ENCODE peak calls at places on chromosomes 16 and 17, in ten cellular contexts. A, O, F, B, D, H, T, Y, S and M are unnamed samples.

GRCh38 chr17:29929006-29929543 is 953 bp downstream of the SSH2 start:
- DNase-seq in A (no peak), O (no peak), F (peak), B (peak), D (peak), H (peak), T (peak), Y (no peak), S (peak), M (no peak)

GRCh38 chr16:66406534-66407368 is 20.3 kb upstream of the BEAN1 start:
- DNase-seq in A (peak), O (peak), F (peak), B (peak), D (peak), H (peak), T (peak), Y (peak), S (peak), M (peak)

GRCh38 chr16:1687427-1688316 is 9.6 kb downstream of the JPT2 start:
- DNase-seq in A (no peak), O (no peak), F (no peak), B (no peak), D (no peak), H (no peak), T (no peak), Y (no peak), S (no peak), M (no peak)

GRCh38 chr16:66750279-66751134 is 902 bp downstream of the DYNC1LI2 start:
- DNase-seq in A (no peak), O (peak), F (peak), B (no peak), D (no peak), H (no peak), T (no peak), Y (no peak), S (no peak), M (no peak)

GRCh38 chr16:8583199-8583598 is 7.1 kb downstream of the TMEM114 start:
- DNase-seq in A (no peak), O (no peak), F (peak), B (no peak), D (no peak), H (no peak), T (no peak), Y (no peak), S (no peak), M (no peak)

GRCh38 chr17:65592131-65592965 is 30.9 kb upstream of the AXIN2 start:
- DNase-seq in A (no peak), O (no peak), F (no peak), B (no peak), D (no peak), H (no peak), T (no peak), Y (no peak), S (no peak), M (no peak)

GRCh38 chr16:74868501-74868900 is 93.9 kb upstream of the FA2H start:
- DNase-seq in A (no peak), O (no peak), F (peak), B (no peak), D (no peak), H (peak), T (peak), Y (no peak), S (peak), M (no peak)

GRCh38 chr17:14515015-14515414 is 214.1 kb downstream of the HS3ST3B1 start:
- DNase-seq in A (no peak), O (no peak), F (peak), B (no peak), D (no peak), H (no peak), T (peak), Y (no peak), S (no peak), M (no peak)

GRCh38 chr16:51753382-51753781 is 602.3 kb upstream of the SALL1 start:
- DNase-seq in A (no peak), O (no peak), F (no peak), B (no peak), D (no peak), H (no peak), T (no peak), Y (no peak), S (no peak), M (no peak)

GRCh38 chr17:5209396-5209795 is 17.7 kb upstream of the ZNF594 start:
- DNase-seq in A (no peak), O (no peak), F (peak), B (no peak), D (no peak), H (no peak), T (no peak), Y (no peak), S (no peak), M (no peak)

GRCh38 chr17:42422958-42423712 is at the start of gene CAVIN1:
- DNase-seq in A (peak), O (peak), F (peak), B (peak), D (peak), H (peak), T (peak), Y (no peak), S (peak), M (peak)

GRCh38 chr17:44314869-44315661 is 6.7 kb downstream of the RUNDC3A start:
- DNase-seq in A (no peak), O (peak), F (no peak), B (peak), D (peak), H (peak), T (peak), Y (no peak), S (peak), M (no peak)

GRCh38 chr16:85334718-85335583 is 222.7 kb upstream of the CIBAR2 start:
- DNase-seq in A (no peak), O (no peak), F (peak), B (peak), D (peak), H (peak), T (peak), Y (no peak), S (peak), M (no peak)
- TF ChIP-seq CTCF in A (no peak), O (no peak), F (no peak), B (peak), D (no peak), H (no peak), T (peak), Y (no peak), S (peak), M (no peak)

GRCh38 chr17:55303701-55304145 is 39.0 kb downstream of the HLF start:
- DNase-seq in A (no peak), O (no peak), F (peak), B (no peak), D (no peak), H (no peak), T (no peak), Y (no peak), S (no peak), M (no peak)
- TF ChIP-seq CTCF in A (no peak), O (no peak), F (peak), B (peak), D (no peak), H (no peak), T (no peak), Y (no peak), S (no peak), M (no peak)

DNA sequence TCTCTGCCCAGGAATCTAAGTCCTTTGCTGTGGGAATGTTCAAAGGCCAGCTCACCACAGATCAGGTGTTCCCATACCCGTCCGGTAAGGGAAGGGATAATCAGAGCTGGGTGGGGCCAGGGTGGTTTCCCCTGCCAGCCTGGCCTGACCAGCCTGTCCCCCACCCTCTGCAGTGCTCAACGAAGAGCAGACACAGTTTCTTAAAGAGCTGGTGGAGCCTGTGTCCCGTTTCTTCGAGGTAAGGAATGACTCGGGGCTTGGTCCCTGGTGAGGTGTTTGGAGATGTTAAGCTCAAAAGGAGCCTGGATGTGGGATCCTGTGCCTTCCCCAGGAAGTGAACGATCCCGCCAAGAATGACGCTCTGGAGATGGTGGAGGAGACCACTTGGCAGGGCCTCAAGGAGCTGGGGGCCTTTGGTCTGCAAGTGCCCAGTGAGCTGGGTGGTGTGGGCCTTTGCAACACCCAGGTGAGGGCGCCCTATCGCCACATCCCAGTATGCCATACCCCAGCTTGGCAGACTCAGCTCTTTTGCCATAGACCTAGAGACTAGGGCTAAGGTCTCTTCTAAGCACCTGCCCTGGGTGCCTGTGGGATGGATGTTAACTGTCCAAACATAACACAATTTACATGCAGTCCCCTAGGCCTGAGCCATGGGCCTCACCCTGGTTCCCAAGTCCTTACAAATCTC is 999 bp downstream of the ACADVL start:
- DNase-seq in A (peak), O (peak), F (peak), B (peak), D (peak), H (peak), T (peak), Y (no peak), S (peak), M (no peak)
- TF ChIP-seq CTCF in A (no peak), O (peak), F (peak), B (peak), D (no peak), H (no peak), T (peak), Y (no peak), S (peak), M (peak)

DNA sequence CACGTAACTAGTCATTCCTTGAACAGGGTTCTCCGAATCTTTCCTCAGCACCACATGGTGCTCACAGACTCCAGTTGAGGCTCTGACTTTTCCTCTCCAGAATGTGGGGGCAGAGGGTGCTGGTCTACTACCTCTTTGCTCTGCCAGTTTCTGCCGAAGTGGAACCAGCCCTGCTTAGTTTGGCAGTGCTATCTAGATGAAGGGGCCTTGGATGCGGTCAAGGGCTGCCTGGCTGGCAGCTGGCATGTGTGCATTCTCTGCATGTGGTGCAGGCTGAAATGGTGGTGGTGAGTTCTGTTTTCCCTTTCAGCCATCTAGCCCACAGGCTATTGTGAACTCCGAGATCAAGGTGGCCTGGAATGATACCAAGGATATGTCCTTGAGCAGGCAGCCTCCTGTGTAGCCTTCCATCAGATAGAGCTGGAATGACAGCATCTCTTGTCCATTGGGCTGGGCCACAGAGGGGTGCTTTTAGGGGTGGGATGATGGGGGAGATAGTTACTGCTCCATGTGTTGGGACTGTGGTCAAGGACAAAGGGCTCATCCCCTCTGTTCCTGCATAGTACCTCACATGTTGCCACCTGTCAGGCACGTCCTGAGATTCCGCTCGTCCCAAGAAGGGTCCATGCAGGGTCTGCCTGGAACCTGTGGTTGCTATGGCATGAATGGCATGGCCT is 2.0 kb downstream of the DYNLL2 start:
- DNase-seq in A (no peak), O (no peak), F (no peak), B (no peak), D (no peak), H (no peak), T (no peak), Y (no peak), S (no peak), M (peak)
- TF ChIP-seq CTCF in A (no peak), O (no peak), F (no peak), B (no peak), D (no peak), H (no peak), T (peak), Y (no peak), S (no peak), M (no peak)

GRCh38 chr17:81393684-81394376 is 1.4 kb upstream of the BAHCC1 start:
- DNase-seq in A (peak), O (peak), F (peak), B (peak), D (peak), H (peak), T (peak), Y (no peak), S (peak), M (peak)
- TF ChIP-seq CTCF in A (no peak), O (no peak), F (peak), B (peak), D (no peak), H (peak), T (no peak), Y (no peak), S (peak), M (peak)

DNA sequence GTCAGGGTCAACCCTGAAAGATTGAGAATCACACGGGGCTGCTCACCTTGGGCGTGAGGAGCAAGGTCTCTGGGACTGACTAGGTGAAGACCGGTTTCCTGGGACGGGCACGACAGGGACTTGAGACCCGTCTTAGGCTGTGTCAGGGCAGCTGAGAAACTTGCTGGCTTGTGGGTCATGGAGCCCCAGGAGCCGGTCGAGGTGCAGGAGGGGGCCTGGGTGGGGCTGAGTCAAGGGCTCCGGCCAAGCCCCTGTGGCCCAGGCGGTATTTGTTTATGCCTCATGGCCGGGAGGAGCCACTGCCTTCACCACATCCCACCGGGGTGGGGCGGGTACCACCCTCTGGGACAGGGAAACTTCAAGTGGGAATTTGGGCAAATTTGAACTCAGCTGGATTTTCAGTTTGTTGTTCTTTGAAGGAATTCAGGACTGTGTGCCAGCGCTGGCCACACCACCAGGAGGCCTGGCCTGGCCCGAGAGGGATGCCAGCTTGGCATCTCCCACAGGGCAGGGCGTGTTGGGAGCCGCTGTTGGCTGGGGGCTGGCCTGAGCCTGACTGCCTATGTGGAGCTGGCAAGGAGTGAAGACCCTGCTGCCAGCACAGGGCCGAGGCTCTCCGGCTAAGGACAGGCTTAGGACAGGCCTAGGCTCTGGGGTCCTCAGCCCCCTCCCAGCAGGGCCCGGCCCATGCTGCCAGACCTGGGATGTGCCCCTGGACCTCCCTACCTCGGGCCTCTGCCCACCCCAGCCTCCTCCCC is 116.1 kb downstream of the METRNL start:
- DNase-seq in A (peak), O (no peak), F (no peak), B (no peak), D (peak), H (no peak), T (no peak), Y (no peak), S (no peak), M (peak)
- TF ChIP-seq CTCF in A (no peak), O (no peak), F (peak), B (no peak), D (no peak), H (no peak), T (no peak), Y (no peak), S (no peak), M (peak)

GRCh38 chr17:79836952-79837887 is 2.0 kb downstream of the CBX4 start:
- DNase-seq in A (peak), O (peak), F (peak), B (peak), D (peak), H (no peak), T (peak), Y (no peak), S (peak), M (no peak)

GRCh38 chr17:79839363-79840203 is at the start of gene CBX4:
- DNase-seq in A (peak), O (peak), F (peak), B (peak), D (peak), H (peak), T (peak), Y (peak), S (peak), M (peak)

GRCh38 chr17:79838541-79839274 is 532 bp downstream of the CBX4 start:
- DNase-seq in A (peak), O (peak), F (peak), B (peak), D (peak), H (peak), T (peak), Y (no peak), S (peak), M (no peak)

GRCh38 chr17:79835953-79836951 is 3.0 kb downstream of the CBX4 start:
- DNase-seq in A (no peak), O (no peak), F (no peak), B (peak), D (peak), H (no peak), T (peak), Y (no peak), S (peak), M (no peak)

GRCh38 chr17:79837888-79838540 is 1.2 kb downstream of the CBX4 start:
- DNase-seq in A (no peak), O (no peak), F (no peak), B (no peak), D (no peak), H (no peak), T (no peak), Y (no peak), S (peak), M (no peak)
- TF ChIP-seq CTCF in A (no peak), O (no peak), F (no peak), B (no peak), D (no peak), H (no peak), T (no peak), Y (no peak), S (no peak), M (no peak)

GRCh38 chr16:55914383-55914782 is 39.2 kb upstream of the CES5A start:
- DNase-seq in A (no peak), O (no peak), F (no peak), B (no peak), D (no peak), H (no peak), T (no peak), Y (no peak), S (no peak), M (no peak)

GRCh38 chr16:55915116-55915827 is 40.1 kb upstream of the CES5A start:
- DNase-seq in A (no peak), O (no peak), F (no peak), B (no peak), D (no peak), H (no peak), T (no peak), Y (no peak), S (peak), M (no peak)

GRCh38 chr16:55911616-55912015 is 36.4 kb upstream of the CES5A start:
- DNase-seq in A (no peak), O (no peak), F (no peak), B (no peak), D (no peak), H (no peak), T (no peak), Y (no peak), S (no peak), M (peak)

GRCh38 chr16:55912022-55912421 is 36.8 kb upstream of the CES5A start:
- DNase-seq in A (no peak), O (no peak), F (no peak), B (peak), D (no peak), H (no peak), T (no peak), Y (no peak), S (no peak), M (no peak)

GRCh38 chr16:55913717-55914116 is 38.5 kb upstream of the CES5A start:
- DNase-seq in A (no peak), O (no peak), F (no peak), B (no peak), D (no peak), H (no peak), T (no peak), Y (no peak), S (no peak), M (no peak)
- TF ChIP-seq CTCF in A (no peak), O (no peak), F (no peak), B (no peak), D (no peak), H (no peak), T (no peak), Y (no peak), S (no peak), M (no peak)

DNA sequence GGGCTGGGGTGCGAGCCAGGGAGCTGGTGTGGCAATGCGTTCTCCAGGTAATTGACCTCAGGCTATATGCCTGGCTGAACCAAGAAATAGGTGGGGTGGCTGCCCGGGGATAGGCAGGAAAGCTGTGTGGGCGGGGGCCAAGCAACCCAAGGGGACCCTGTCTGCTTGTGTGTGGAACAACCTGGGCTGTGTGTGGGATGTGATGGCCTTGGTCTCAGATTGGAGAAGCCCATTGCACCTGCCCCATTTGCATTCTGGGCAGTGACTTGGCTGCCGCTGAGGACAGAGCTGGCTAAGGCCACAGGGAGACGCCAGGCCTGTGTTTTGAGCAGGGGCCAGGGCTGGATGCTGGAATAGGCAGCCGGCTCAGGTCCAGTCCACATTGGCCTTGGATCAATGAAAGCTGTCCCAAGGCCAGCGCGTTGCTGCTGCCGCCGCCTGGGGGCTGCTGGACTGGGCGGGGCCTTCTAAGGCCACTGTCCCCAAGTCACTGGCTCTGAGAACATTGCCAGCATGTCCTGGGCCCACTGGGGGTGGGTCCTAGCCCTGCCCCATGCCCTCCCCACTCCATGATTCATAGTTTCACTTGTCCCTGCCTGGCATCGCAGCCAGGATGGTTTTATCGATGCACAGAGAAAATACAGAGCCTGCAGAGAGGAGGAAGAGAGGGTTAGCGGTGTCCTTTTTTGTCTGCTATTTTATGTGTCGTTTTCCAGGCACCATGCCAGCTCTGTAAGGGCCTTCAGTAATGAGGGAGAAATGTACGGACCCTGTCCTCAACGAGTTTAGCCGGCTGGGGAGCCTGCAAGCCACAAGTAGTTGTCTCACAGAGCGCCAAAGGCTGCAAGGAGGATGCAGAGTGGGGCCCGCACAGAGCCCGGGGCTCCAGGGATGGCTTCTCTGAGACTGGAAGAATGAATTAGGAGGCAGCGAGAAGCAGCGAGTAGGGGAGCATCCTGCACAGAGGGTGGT is 43.9 kb downstream of the NKD1 start:
- DNase-seq in A (peak), O (no peak), F (no peak), B (peak), D (peak), H (no peak), T (peak), Y (no peak), S (no peak), M (no peak)
- TF ChIP-seq CTCF in A (no peak), O (no peak), F (no peak), B (no peak), D (no peak), H (no peak), T (no peak), Y (no peak), S (no peak), M (no peak)